ENCODE peak calls at places on chromosomes 12 and 14, in seven cellular contexts. A is H9, K is IMR-90, R is mesenchymal stem cell, L is neuronal stem cell, S is trophoblast cell, B is H1. U is an unnamed sample.

GRCh38 chr12:94872671-94873367 is 130.7 kb downstream of the NDUFA12 start:
- DNase-seq in A (peak), K (no peak), R (no peak), L (no peak), S (no peak), B (peak), U (peak)

GRCh38 chr12:54562720-54563356 is 13.4 kb downstream of the PDE1B start:
- DNase-seq in A (no peak), K (no peak), R (no peak), L (no peak), S (no peak), B (no peak), U (no peak)

GRCh38 chr12:24039113-24039525 is 89.6 kb upstream of the SOX5 start:
- DNase-seq in A (no peak), K (peak), R (peak), L (no peak), S (no peak), B (no peak), U (no peak)

GRCh38 chr14:103118019-103118662 is 5.1 kb upstream of the TNFAIP2 start:
- DNase-seq in A (no peak), K (peak), R (peak), L (no peak), S (no peak), B (no peak), U (no peak)

GRCh38 chr14:90426663-90427062 is 29.8 kb downstream of the CALM1 start:
- DNase-seq in A (no peak), K (no peak), R (peak), L (no peak), S (no peak), B (no peak), U (no peak)

GRCh38 chr12:121892673-121893561 is 4.3 kb downstream of the PSMD9 start:
- DNase-seq in A (no peak), K (peak), R (no peak), L (no peak), S (no peak), B (no peak), U (no peak)

GRCh38 chr14:28629328-28630004 is 137.1 kb upstream of the FOXG1 start:
- DNase-seq in A (no peak), K (no peak), R (no peak), L (no peak), S (no peak), B (no peak), U (no peak)

GRCh38 chr14:92692822-92693226 is 55.6 kb downstream of the LGMN start:
- DNase-seq in A (no peak), K (peak), R (peak), L (no peak), S (no peak), B (no peak), U (no peak)

GRCh38 chr12:85445060-85445938 is 165.3 kb downstream of the ALX1 start:
- DNase-seq in A (no peak), K (no peak), R (no peak), L (no peak), S (no peak), B (no peak), U (peak)

GRCh38 chr12:70839544-70839943 is 81.0 kb downstream of the PTPRR start:
- DNase-seq in A (peak), K (no peak), R (no peak), L (no peak), S (no peak), B (no peak), U (peak)

GRCh38 chr14:34999500-34999899 is 16.7 kb downstream of the SRP54 start:
- DNase-seq in A (no peak), K (no peak), R (no peak), L (no peak), S (no peak), B (no peak), U (no peak)

GRCh38 chr14:89418452-89418851 is 1.4 kb upstream of the FOXN3 start:
- DNase-seq in A (peak), K (no peak), R (no peak), L (no peak), S (no peak), B (no peak), U (peak)

GRCh38 chr14:99909500-99910064 is 116.4 kb downstream of the EML1 start:
- DNase-seq in A (no peak), K (no peak), R (no peak), L (no peak), S (no peak), B (peak), U (peak)

GRCh38 chr12:1914116-1914911 is 4.1 kb downstream of the CACNA2D4 start:
- DNase-seq in A (peak), K (no peak), R (no peak), L (no peak), S (no peak), B (peak), U (no peak)

GRCh38 chr12:114895822-114896221 is 211.8 kb upstream of the TBX3 start:
- DNase-seq in A (no peak), K (peak), R (peak), L (no peak), S (no peak), B (no peak), U (peak)

GRCh38 chr12:50120521-50120920 is 8.5 kb downstream of the COX14 start:
- DNase-seq in A (no peak), K (no peak), R (no peak), L (no peak), S (no peak), B (no peak), U (no peak)

GRCh38 chr14:90661881-90662280 is 154.3 kb downstream of the TTC7B start:
- DNase-seq in A (no peak), K (no peak), R (no peak), L (no peak), S (no peak), B (peak), U (no peak)

GRCh38 chr12:25960176-25960575 is 1.7 kb downstream of the RASSF8 start:
- DNase-seq in A (no peak), K (peak), R (peak), L (no peak), S (no peak), B (no peak), U (peak)

DNA sequence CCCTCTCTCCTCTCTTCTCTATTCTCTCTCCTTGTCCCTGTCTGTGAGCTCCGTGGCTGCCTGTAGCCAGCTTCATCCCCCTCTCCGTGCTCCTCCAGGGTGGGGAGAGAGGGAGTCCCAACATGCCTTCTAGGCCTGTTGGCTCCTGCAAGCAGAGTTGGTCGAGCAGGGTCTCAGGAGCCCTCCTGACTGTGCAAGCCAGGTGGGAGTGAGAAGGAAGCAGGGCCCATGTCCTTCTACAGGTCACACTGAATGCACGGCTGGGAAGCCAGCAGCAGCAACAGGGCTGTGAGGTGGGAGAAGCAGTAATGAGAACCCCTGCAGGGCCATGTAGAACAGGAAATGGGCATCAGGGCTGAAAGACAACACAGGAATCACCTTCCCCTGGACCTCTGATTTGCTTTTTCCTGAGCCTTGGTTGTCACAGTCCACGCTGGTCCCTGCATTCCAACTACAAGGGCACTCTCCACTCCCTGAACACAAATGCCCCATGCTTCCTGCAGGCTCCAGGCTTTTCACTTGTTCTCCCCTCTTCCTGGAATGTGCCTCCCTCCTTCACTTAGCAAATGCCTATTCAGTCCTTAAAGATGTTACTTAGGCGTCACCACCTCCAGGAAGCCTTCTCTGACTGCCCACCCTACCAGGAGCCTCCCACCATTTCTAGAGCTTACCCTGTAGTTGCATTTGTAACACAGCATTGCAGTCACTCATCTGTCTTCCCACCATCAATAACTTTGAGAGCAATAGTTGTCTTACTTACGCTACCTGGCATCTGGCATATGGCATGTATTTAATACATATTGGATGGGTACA is 51.2 kb downstream of the TSPAN11 start:
- DNase-seq in A (no peak), K (no peak), R (no peak), L (no peak), S (no peak), B (no peak), U (peak)
- H3K9ac ChIP-seq in A (no peak), K (no peak), R (no peak), L (peak), S (no peak), B (no peak), U (no peak)

GRCh38 chr14:79436325-79436724 is 775.0 kb downstream of the DIO2 start:
- DNase-seq in A (no peak), K (peak), R (no peak), L (no peak), S (no peak), B (no peak), U (no peak)
- H2AK5ac ChIP-seq in A (no peak), K (no peak), R (no peak), L (no peak), S (no peak), B (no peak), U (no peak)

GRCh38 chr12:55816876-55817351 is 610 bp downstream of the SARNP start:
- DNase-seq in A (no peak), K (peak), R (no peak), L (no peak), S (no peak), B (peak), U (peak)
- H3K9ac ChIP-seq in A (peak), K (peak), R (peak), L (peak), S (peak), B (peak), U (peak)

GRCh38 chr12:100564905-100565467 is 8.5 kb upstream of the GAS2L3 start:
- DNase-seq in A (no peak), K (no peak), R (no peak), L (no peak), S (no peak), B (no peak), U (no peak)
- H2AK5ac ChIP-seq in A (no peak), K (no peak), R (no peak), L (no peak), S (no peak), B (no peak), U (no peak)

GRCh38 chr14:97361181-97361580 is 564.0 kb downstream of the VRK1 start:
- DNase-seq in A (no peak), K (no peak), R (no peak), L (no peak), S (no peak), B (no peak), U (no peak)
- H3K9ac ChIP-seq in A (no peak), K (no peak), R (no peak), L (no peak), S (no peak), B (no peak), U (no peak)